ENCODE peak calls at places on chromosomes 11 and 22, in seven cellular contexts. One of them, this sample, is unnamed.

GRCh38 chr22:48981671-48982070 is 846.0 kb downstream of the BRD1 start:
- DNase-seq in AG04450: no peak
- DNase-seq in RKO: no peak
- DNase-seq in CD8-positive, alpha-beta T cell: no peak
- DNase-seq in T-cell: no peak
- DNase-seq in tibial nerve: no peak
- DNase-seq in Right ventricle myocardium superior: no peak
- DNase-seq in this sample: no peak

GRCh38 chr22:37643225-37643847 is 3.9 kb downstream of the SH3BP1 start:
- DNase-seq in tibial nerve: peak
- DNase-seq in Right ventricle myocardium superior: peak
- DNase-seq in AG04450: peak
- DNase-seq in CD8-positive, alpha-beta T cell: peak
- DNase-seq in T-cell: peak
- DNase-seq in RKO: peak
- DNase-seq in this sample: peak

GRCh38 chr11:101553891-101554292 is 29.9 kb downstream of the TRPC6 start:
- DNase-seq in T-cell: no peak
- DNase-seq in RKO: no peak
- DNase-seq in Right ventricle myocardium superior: no peak
- DNase-seq in AG04450: peak
- DNase-seq in tibial nerve: no peak
- DNase-seq in CD8-positive, alpha-beta T cell: no peak
- DNase-seq in this sample: peak

GRCh38 chr22:36352775-36353507 is 34.8 kb downstream of the MYH9 start:
- DNase-seq in tibial nerve: peak
- DNase-seq in T-cell: no peak
- DNase-seq in CD8-positive, alpha-beta T cell: peak
- DNase-seq in RKO: no peak
- DNase-seq in Right ventricle myocardium superior: peak
- DNase-seq in AG04450: peak
- DNase-seq in this sample: no peak

GRCh38 chr22:48628891-48629559 is 1198.6 kb downstream of the BRD1 start:
- DNase-seq in Right ventricle myocardium superior: no peak
- DNase-seq in CD8-positive, alpha-beta T cell: no peak
- DNase-seq in AG04450: no peak
- DNase-seq in tibial nerve: no peak
- DNase-seq in T-cell: no peak
- DNase-seq in RKO: no peak
- DNase-seq in this sample: no peak

GRCh38 chr11:65135633-65136145 is 1.4 kb upstream of the SYVN1 start:
- DNase-seq in CD8-positive, alpha-beta T cell: no peak
- DNase-seq in tibial nerve: no peak
- DNase-seq in Right ventricle myocardium superior: no peak
- DNase-seq in AG04450: no peak
- DNase-seq in RKO: no peak
- DNase-seq in T-cell: no peak
- DNase-seq in this sample: no peak

GRCh38 chr11:87114093-87114492 is 76.4 kb downstream of the TMEM135 start:
- DNase-seq in AG04450: no peak
- DNase-seq in tibial nerve: no peak
- DNase-seq in T-cell: no peak
- DNase-seq in Right ventricle myocardium superior: no peak
- DNase-seq in CD8-positive, alpha-beta T cell: no peak
- DNase-seq in RKO: no peak
- DNase-seq in this sample: no peak

GRCh38 chr22:41596776-41597634 is 7.4 kb upstream of the PMM1 start:
- DNase-seq in AG04450: no peak
- DNase-seq in Right ventricle myocardium superior: peak
- DNase-seq in CD8-positive, alpha-beta T cell: peak
- DNase-seq in RKO: peak
- DNase-seq in tibial nerve: no peak
- DNase-seq in T-cell: no peak
- DNase-seq in this sample: peak

GRCh38 chr22:25054943-25055511 is 102.5 kb downstream of the KIAA1671 start:
- DNase-seq in T-cell: no peak
- DNase-seq in RKO: no peak
- DNase-seq in AG04450: no peak
- DNase-seq in tibial nerve: peak
- DNase-seq in Right ventricle myocardium superior: no peak
- DNase-seq in CD8-positive, alpha-beta T cell: peak
- DNase-seq in this sample: no peak

GRCh38 chr11:44564198-44564597 is 1.3 kb upstream of the CD82 start:
- DNase-seq in Right ventricle myocardium superior: peak
- DNase-seq in tibial nerve: no peak
- DNase-seq in RKO: no peak
- DNase-seq in CD8-positive, alpha-beta T cell: no peak
- DNase-seq in T-cell: no peak
- DNase-seq in AG04450: no peak
- DNase-seq in this sample: no peak

GRCh38 chr11:124179311-124179710 is 3.8 kb upstream of the OR10D3 start:
- DNase-seq in CD8-positive, alpha-beta T cell: no peak
- DNase-seq in T-cell: no peak
- DNase-seq in Right ventricle myocardium superior: no peak
- DNase-seq in tibial nerve: no peak
- DNase-seq in AG04450: no peak
- DNase-seq in RKO: no peak
- DNase-seq in this sample: no peak

GRCh38 chr11:67118059-67118766 is 850 bp upstream of the KDM2A start:
- DNase-seq in CD8-positive, alpha-beta T cell: peak
- DNase-seq in AG04450: no peak
- DNase-seq in RKO: peak
- DNase-seq in tibial nerve: no peak
- DNase-seq in Right ventricle myocardium superior: peak
- DNase-seq in T-cell: peak
- DNase-seq in this sample: peak

GRCh38 chr11:70364745-70365535 is 33.4 kb upstream of the CTTN start:
- DNase-seq in RKO: no peak
- DNase-seq in CD8-positive, alpha-beta T cell: peak
- DNase-seq in T-cell: no peak
- DNase-seq in tibial nerve: no peak
- DNase-seq in AG04450: no peak
- DNase-seq in Right ventricle myocardium superior: no peak
- DNase-seq in this sample: no peak

GRCh38 chr22:29475550-29475949 is 4.5 kb upstream of the NEFH start:
- DNase-seq in RKO: no peak
- DNase-seq in T-cell: no peak
- DNase-seq in CD8-positive, alpha-beta T cell: no peak
- DNase-seq in Right ventricle myocardium superior: no peak
- DNase-seq in AG04450: no peak
- DNase-seq in tibial nerve: no peak
- DNase-seq in this sample: peak

GRCh38 chr22:40803292-40803691 is 15.9 kb downstream of the SLC25A17 start:
- DNase-seq in T-cell: no peak
- DNase-seq in RKO: no peak
- DNase-seq in CD8-positive, alpha-beta T cell: no peak
- DNase-seq in AG04450: no peak
- DNase-seq in tibial nerve: no peak
- DNase-seq in Right ventricle myocardium superior: no peak
- DNase-seq in this sample: no peak

GRCh38 chr11:115168229-115168671 is 336.0 kb downstream of the CADM1 start:
- DNase-seq in CD8-positive, alpha-beta T cell: no peak
- DNase-seq in Right ventricle myocardium superior: no peak
- DNase-seq in T-cell: no peak
- DNase-seq in RKO: no peak
- DNase-seq in AG04450: no peak
- DNase-seq in tibial nerve: no peak
- DNase-seq in this sample: no peak

GRCh38 chr22:19875531-19876313 is 21.0 kb upstream of the GNB1L start:
- DNase-seq in RKO: no peak
- DNase-seq in tibial nerve: peak
- DNase-seq in T-cell: no peak
- DNase-seq in CD8-positive, alpha-beta T cell: no peak
- DNase-seq in AG04450: no peak
- DNase-seq in Right ventricle myocardium superior: peak
- DNase-seq in this sample: no peak

GRCh38 chr11:46593550-46594382 is at the start of gene AMBRA1:
- DNase-seq in RKO: peak
- DNase-seq in T-cell: peak
- DNase-seq in tibial nerve: peak
- DNase-seq in CD8-positive, alpha-beta T cell: peak
- DNase-seq in Right ventricle myocardium superior: peak
- DNase-seq in AG04450: peak
- DNase-seq in this sample: peak

GRCh38 chr22:38657248-38657909 is 941 bp downstream of the CBY1 start:
- DNase-seq in AG04450: no peak
- DNase-seq in RKO: peak
- DNase-seq in Right ventricle myocardium superior: no peak
- DNase-seq in tibial nerve: no peak
- DNase-seq in T-cell: no peak
- DNase-seq in CD8-positive, alpha-beta T cell: peak
- DNase-seq in this sample: peak

GRCh38 chr11:569273-569885 is 6.9 kb upstream of the PHRF1 start:
- DNase-seq in Right ventricle myocardium superior: peak
- DNase-seq in T-cell: no peak
- DNase-seq in tibial nerve: no peak
- DNase-seq in RKO: no peak
- DNase-seq in CD8-positive, alpha-beta T cell: no peak
- DNase-seq in AG04450: no peak
- DNase-seq in this sample: no peak

GRCh38 chr22:30541979-30542810 is 4.3 kb downstream of the SEC14L6 start:
- DNase-seq in tibial nerve: no peak
- DNase-seq in Right ventricle myocardium superior: peak
- DNase-seq in RKO: no peak
- DNase-seq in CD8-positive, alpha-beta T cell: no peak
- DNase-seq in T-cell: no peak
- DNase-seq in AG04450: no peak
- DNase-seq in this sample: no peak

GRCh38 chr11:4072668-4073285 is 21.8 kb upstream of the RRM1 start:
- DNase-seq in CD8-positive, alpha-beta T cell: peak
- DNase-seq in tibial nerve: no peak
- DNase-seq in Right ventricle myocardium superior: no peak
- DNase-seq in RKO: peak
- DNase-seq in T-cell: peak
- DNase-seq in AG04450: peak
- DNase-seq in this sample: peak

GRCh38 chr11:20055312-20055711 is 105.0 kb downstream of the DBX1 start:
- DNase-seq in Right ventricle myocardium superior: no peak
- DNase-seq in AG04450: no peak
- DNase-seq in tibial nerve: no peak
- DNase-seq in CD8-positive, alpha-beta T cell: no peak
- DNase-seq in T-cell: no peak
- DNase-seq in RKO: no peak
- DNase-seq in this sample: no peak

GRCh38 chr22:45155050-45155840 is 8.5 kb upstream of the NUP50 start:
- DNase-seq in T-cell: no peak
- DNase-seq in AG04450: no peak
- DNase-seq in tibial nerve: no peak
- DNase-seq in CD8-positive, alpha-beta T cell: no peak
- DNase-seq in Right ventricle myocardium superior: no peak
- DNase-seq in RKO: no peak
- DNase-seq in this sample: no peak

GRCh38 chr11:110249066-110249465 is 47.3 kb downstream of the RDX start:
- DNase-seq in tibial nerve: no peak
- DNase-seq in CD8-positive, alpha-beta T cell: no peak
- DNase-seq in T-cell: no peak
- DNase-seq in AG04450: no peak
- DNase-seq in RKO: no peak
- DNase-seq in Right ventricle myocardium superior: no peak
- DNase-seq in this sample: no peak

GRCh38 chr11:115676768-115677167 is 172.6 kb upstream of the CADM1 start:
- DNase-seq in T-cell: no peak
- DNase-seq in RKO: no peak
- DNase-seq in Right ventricle myocardium superior: no peak
- DNase-seq in CD8-positive, alpha-beta T cell: no peak
- DNase-seq in tibial nerve: no peak
- DNase-seq in AG04450: peak
- DNase-seq in this sample: no peak

GRCh38 chr11:2357246-2357645 is 19.9 kb upstream of the CD81 start:
- DNase-seq in T-cell: no peak
- DNase-seq in AG04450: no peak
- DNase-seq in tibial nerve: no peak
- DNase-seq in CD8-positive, alpha-beta T cell: no peak
- DNase-seq in Right ventricle myocardium superior: no peak
- DNase-seq in RKO: no peak
- DNase-seq in this sample: no peak

GRCh38 chr11:59783632-59784090 is 26.9 kb downstream of the MRPL16 start:
- DNase-seq in CD8-positive, alpha-beta T cell: no peak
- DNase-seq in Right ventricle myocardium superior: no peak
- DNase-seq in T-cell: no peak
- DNase-seq in RKO: no peak
- DNase-seq in tibial nerve: no peak
- DNase-seq in AG04450: no peak
- DNase-seq in this sample: no peak

GRCh38 chr22:26751217-26751616 is 93.8 kb downstream of the MIAT start:
- DNase-seq in tibial nerve: no peak
- DNase-seq in AG04450: no peak
- DNase-seq in CD8-positive, alpha-beta T cell: no peak
- DNase-seq in RKO: no peak
- DNase-seq in T-cell: no peak
- DNase-seq in Right ventricle myocardium superior: no peak
- DNase-seq in this sample: no peak

GRCh38 chr11:24837112-24837511 is 340.3 kb downstream of the LUZP2 start:
- DNase-seq in tibial nerve: no peak
- DNase-seq in CD8-positive, alpha-beta T cell: no peak
- DNase-seq in Right ventricle myocardium superior: no peak
- DNase-seq in RKO: no peak
- DNase-seq in AG04450: no peak
- DNase-seq in T-cell: no peak
- DNase-seq in this sample: no peak

GRCh38 chr22:50440544-50441249 is 34.1 kb downstream of the SBF1 start:
- DNase-seq in T-cell: no peak
- DNase-seq in tibial nerve: no peak
- DNase-seq in Right ventricle myocardium superior: no peak
- DNase-seq in RKO: no peak
- DNase-seq in AG04450: no peak
- DNase-seq in CD8-positive, alpha-beta T cell: peak
- DNase-seq in this sample: no peak

This sample was measured in OCI-LY7.